ENCODE peak calls at places on chromosomes 7 and 10, in six cellular contexts. M is mammary epithelial cell, Y is ovary, R is transverse colon, S is cardiac muscle cell, P is adrenal gland. F is an unnamed sample.

GRCh38 chr10:74419491-74420466 is 268.8 kb downstream of the ADK start:
- DNase-seq in M (peak; percentile 9), S (no peak), P (no peak), R (peak; percentile 16), Y (no peak), F (no peak)

GRCh38 chr10:132408823-132409666 is 12.0 kb downstream of the PWWP2B start:
- DNase-seq in P (peak; percentile 73), R (peak; percentile 80), S (no peak), Y (no peak), M (no peak), F (no peak)

GRCh38 chr10:77391605-77392235 is 245.9 kb downstream of the KCNMA1 start:
- DNase-seq in Y (peak; percentile 75), R (peak; percentile 83), M (peak; percentile 78), P (peak; percentile 87), S (peak; percentile 86), F (no peak)

GRCh38 chr7:159034988-159035387 is 109.7 kb downstream of the VIPR2 start:
- DNase-seq in P (no peak), M (no peak), Y (no peak), S (no peak), R (no peak), F (no peak)

GRCh38 chr7:30184804-30185487 is 50.2 kb downstream of the MTURN start:
- DNase-seq in Y (no peak), S (no peak), R (no peak), M (peak; percentile 16), P (peak; percentile 88), F (no peak)

GRCh38 chr7:80934286-80934685 is 15.4 kb upstream of the SEMA3C start:
- DNase-seq in S (no peak), P (no peak), Y (no peak), M (peak; percentile 48), R (no peak), F (no peak)

GRCh38 chr10:46328853-46329689 is 42.3 kb downstream of the ANTXRL start:
- DNase-seq in R (no peak), S (no peak), P (no peak), M (no peak), Y (no peak), F (no peak)

GRCh38 chr7:132084776-132085388 is 491.4 kb downstream of the PLXNA4 start:
- DNase-seq in P (no peak), M (no peak), S (no peak), R (no peak), Y (no peak), F (no peak)

GRCh38 chr7:50209461-50210161 is 94.9 kb upstream of the IKZF1 start:
- DNase-seq in R (no peak), Y (no peak), P (no peak), M (no peak), S (no peak), F (no peak)

GRCh38 chr7:126689037-126689436 is 563.7 kb downstream of the GRM8 start:
- DNase-seq in M (no peak), Y (no peak), S (no peak), R (no peak), P (no peak), F (no peak)

GRCh38 chr10:8800426-8800825 is 745.9 kb downstream of the GATA3 start:
- DNase-seq in M (no peak), Y (no peak), P (no peak), S (no peak), R (no peak), F (no peak)

GRCh38 chr10:70779088-70779487 is 6.1 kb downstream of the TBATA start:
- DNase-seq in Y (no peak), S (no peak), P (no peak), M (no peak), R (no peak), F (no peak)

GRCh38 chr7:54810401-54810800 is 51.4 kb upstream of the SEC61G start:
- DNase-seq in M (no peak), R (no peak), S (no peak), P (no peak), Y (no peak), F (no peak)

GRCh38 chr10:133158756-133159610 is 1.0 kb upstream of the KNDC1 start:
- DNase-seq in M (no peak), R (no peak), S (peak; percentile 65), P (peak; percentile 86), Y (peak; percentile 67), F (no peak)

GRCh38 chr10:6161913-6162312 is 40.8 kb upstream of the PFKFB3 start:
- DNase-seq in R (no peak), M (no peak), P (no peak), Y (no peak), S (no peak), F (no peak)

GRCh38 chr7:50552921-50553320 is 12.3 kb downstream of the DDC start:
- DNase-seq in M (peak; percentile 17), P (peak; percentile 56), S (peak; percentile 78), R (no peak), Y (peak; percentile 34), F (no peak)

GRCh38 chr7:143408686-143409551 is at the start of gene EPHA1:
- DNase-seq in P (no peak), R (peak; percentile 75), S (no peak), M (peak; percentile 82), Y (no peak), F (peak; percentile 57)

GRCh38 chr10:85008493-85009181 is 680.2 kb downstream of the CCSER2 start:
- DNase-seq in P (no peak), R (no peak), S (no peak), M (no peak), Y (no peak), F (no peak)

GRCh38 chr7:157837047-157837446 is 500.2 kb downstream of the DNAJB6 start:
- DNase-seq in R (no peak), M (no peak), Y (no peak), P (no peak), S (no peak), F (no peak)

GRCh38 chr10:43739171-43739570 is 90.5 kb upstream of the ZNF32 start:
- DNase-seq in S (no peak), P (no peak), Y (no peak), R (no peak), M (no peak), F (no peak)

GRCh38 chr7:121446526-121446925 is 50.4 kb upstream of the FAM3C start:
- DNase-seq in Y (no peak), P (no peak), S (no peak), M (no peak), R (no peak), F (no peak)

GRCh38 chr7:128217030-128217805 is 23.9 kb upstream of the LEP start:
- DNase-seq in M (peak; percentile 96), P (no peak), Y (no peak), R (no peak), S (no peak), F (no peak)

GRCh38 chr10:78972160-78972946 is 96.4 kb upstream of the ZMIZ1 start:
- DNase-seq in M (peak; percentile 32), Y (peak; percentile 80), S (peak; percentile 12), P (peak; percentile 91), R (peak; percentile 59), F (no peak)

GRCh38 chr10:3538850-3539531 is 246.0 kb downstream of the KLF6 start:
- DNase-seq in R (no peak), M (peak; percentile 68), S (no peak), P (no peak), Y (no peak), F (no peak)

GRCh38 chr10:122702271-122702670 is 2.6 kb upstream of the C10orf120 start:
- DNase-seq in S (no peak), P (no peak), M (no peak), Y (no peak), R (no peak), F (no peak)

GRCh38 chr7:54932818-54933543 is 85.8 kb upstream of the EGFR start:
- DNase-seq in R (peak; percentile 63), S (peak; percentile 83), P (peak; percentile 85), M (peak; percentile 64), Y (peak; percentile 70), F (no peak)

GRCh38 chr7:7920056-7920455 is 48.5 kb upstream of the GLCCI1 start:
- DNase-seq in P (no peak), S (no peak), R (no peak), M (no peak), Y (no peak), F (no peak)
- H3K4me1 ChIP-seq in P (no peaks in the 10 kb centered on the region), S (no peaks in the 10 kb centered on the region), R (peaks cover 35% of the 10 kb centered on the region), M (no peaks in the 10 kb centered on the region), Y (peaks cover 6% of the 10 kb centered on the region), F (peaks cover 46% of the 10 kb centered on the region)

DNA sequence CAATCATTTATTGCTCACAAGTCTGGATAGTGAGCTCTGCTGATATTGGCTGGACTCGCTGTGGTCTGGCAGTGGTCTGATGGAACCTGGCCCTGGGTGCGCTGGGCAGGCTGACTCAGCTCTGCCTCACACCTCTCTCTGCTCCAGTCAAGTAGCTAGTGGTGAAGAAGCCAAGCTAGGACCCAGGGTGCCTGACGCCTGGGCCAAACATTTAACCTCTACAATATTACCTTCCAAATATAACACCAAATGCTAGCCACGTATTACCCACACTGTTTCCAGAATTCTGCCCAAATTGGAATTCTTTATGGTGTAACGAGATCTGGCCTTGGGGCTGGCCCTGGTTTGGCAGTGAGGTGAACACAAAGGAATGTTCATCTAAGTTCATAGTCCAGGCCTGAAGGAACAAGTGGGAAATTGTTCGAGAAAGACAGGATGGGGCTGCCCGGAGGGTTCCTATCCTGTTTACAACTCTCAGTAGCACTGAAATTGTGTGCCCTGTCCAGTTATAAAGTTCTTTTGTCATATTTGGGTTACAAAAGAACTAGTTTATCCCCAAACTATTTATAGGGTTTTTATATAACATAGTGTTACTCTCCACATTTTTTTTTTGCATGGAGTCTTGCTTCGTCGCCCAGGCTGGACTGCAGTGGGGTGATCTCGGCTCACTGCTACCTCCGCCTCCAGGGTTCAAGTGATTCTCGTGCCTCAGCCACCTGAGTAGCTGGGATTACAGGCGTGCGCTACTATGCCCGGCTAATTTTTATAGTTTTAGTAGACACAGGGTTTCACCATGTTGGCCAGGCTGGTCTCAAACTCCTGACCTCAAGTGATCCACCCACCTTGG is 16.3 kb downstream of the OR2AE1 start:
- DNase-seq in M (peak; percentile 92), R (no peak), P (peak; percentile 57), S (no peak), Y (no peak), F (no peak)
- H3K27ac ChIP-seq in M (peak overlapping the region; percentile 80), R (no peak overlapping the region), P (no peak overlapping the region), S (no peak overlapping the region), Y (no peak overlapping the region), F (no peak overlapping the region)

DNA sequence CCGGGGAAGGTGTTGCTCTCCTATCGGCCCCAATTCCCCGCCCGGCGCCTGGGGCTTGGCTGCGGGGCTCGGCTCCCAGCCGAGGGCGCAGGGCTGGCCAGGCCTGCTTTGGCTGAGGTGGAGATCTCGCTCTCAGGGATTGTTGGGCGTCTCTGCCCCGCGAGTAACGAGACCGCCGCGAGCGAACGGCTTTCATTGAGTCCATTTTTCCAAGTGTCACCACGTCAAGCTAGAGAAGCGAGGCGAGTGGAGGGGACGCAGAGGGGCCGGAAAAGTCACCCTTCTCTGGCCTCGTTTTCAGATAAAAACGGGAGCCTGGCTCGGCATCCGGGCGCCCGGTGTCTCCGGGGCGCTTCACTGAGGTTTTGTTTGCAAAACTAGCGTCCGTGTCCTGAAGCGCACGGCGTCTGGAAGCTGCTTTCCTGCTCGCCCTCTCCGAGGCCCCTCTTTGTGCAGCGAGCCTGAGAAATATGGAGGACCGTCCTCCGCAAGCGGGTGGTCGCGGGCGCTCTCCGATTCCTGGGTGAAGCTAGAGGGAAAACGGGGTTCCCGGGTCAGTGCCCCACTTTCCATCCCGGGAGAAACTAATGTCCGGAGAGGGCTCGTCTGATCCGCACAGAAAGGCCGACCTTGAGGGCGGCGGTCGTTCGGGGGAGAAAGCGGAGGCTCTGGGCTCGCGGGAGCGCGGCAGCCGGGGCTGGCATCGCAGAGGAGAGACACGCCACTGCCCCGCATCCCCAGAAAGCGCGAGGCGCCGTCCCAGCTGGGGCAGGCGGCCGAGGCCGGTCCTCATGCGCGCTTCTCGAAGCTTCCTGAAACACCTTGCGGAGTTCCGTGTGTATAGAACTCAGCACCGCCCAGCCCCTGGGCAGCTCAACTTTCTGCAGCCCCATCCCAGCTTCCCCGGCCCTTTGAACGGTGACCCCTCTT is 3.5 kb upstream of the EN2 start:
- DNase-seq in M (no peak), Y (no peak), R (no peak), S (no peak), P (no peak), F (no peak)
- H3K4me1 ChIP-seq in M (peaks cover 9% of the 10 kb centered on the region), Y (peaks cover 6% of the 10 kb centered on the region), R (peaks cover 46% of the 10 kb centered on the region), S (no peaks in the 10 kb centered on the region), P (peaks cover 22% of the 10 kb centered on the region), F (peaks cover 17% of the 10 kb centered on the region)

GRCh38 chr7:102873470-102874165 is 39.2 kb upstream of the LRRC17 start:
- DNase-seq in P (no peak), M (peak; percentile 23), R (no peak), Y (no peak), S (no peak), F (no peak)
- H3K27ac ChIP-seq in P (no peak overlapping the region), M (peak overlapping the region; percentile 93), R (no peak overlapping the region), Y (no peak overlapping the region), S (no peak overlapping the region), F (no peak overlapping the region)

F was measured in CD4-positive, alpha-beta memory T cell.